ENCODE peak calls at places on chromosomes 4 and X, in five cellular contexts. One of them, this sample, is unnamed.

GRCh38 chr4:107689912-107690587 is 30.0 kb downstream of the PAPSS1 start:
- DNase-seq in lung: no peak
- DNase-seq in HEK293T: no peak
- DNase-seq in activated CD4-positive, alpha-beta T cell treated with anti-CD3 and anti-CD28 coated beads, Interleukin-2, amount 10 ng/mL, durations not matched to agents 7 days and 5 days: no peak
- DNase-seq in left colon: no peak
- DNase-seq in this sample: no peak

GRCh38 chr4:135418353-135418752 is 1216.8 kb upstream of the PABPC4L start:
- DNase-seq in lung: no peak
- DNase-seq in HEK293T: peak; percentile 25
- DNase-seq in activated CD4-positive, alpha-beta T cell treated with anti-CD3 and anti-CD28 coated beads, Interleukin-2, amount 10 ng/mL, durations not matched to agents 7 days and 5 days: no peak
- DNase-seq in left colon: no peak
- DNase-seq in this sample: peak; percentile 19

GRCh38 chr4:173937871-173938270 is 345.6 kb downstream of the FBXO8 start:
- DNase-seq in lung: no peak
- DNase-seq in HEK293T: no peak
- DNase-seq in activated CD4-positive, alpha-beta T cell treated with anti-CD3 and anti-CD28 coated beads, Interleukin-2, amount 10 ng/mL, durations not matched to agents 7 days and 5 days: no peak
- DNase-seq in left colon: no peak
- DNase-seq in this sample: no peak

GRCh38 chr4:532588-533317 is 33.7 kb downstream of the PIGG start:
- DNase-seq in lung: no peak
- DNase-seq in HEK293T: peak; percentile 52
- DNase-seq in activated CD4-positive, alpha-beta T cell treated with anti-CD3 and anti-CD28 coated beads, Interleukin-2, amount 10 ng/mL, durations not matched to agents 7 days and 5 days: no peak
- DNase-seq in left colon: no peak
- DNase-seq in this sample: no peak

GRCh38 chr4:15702941-15703403 is at the start of gene BST1:
- DNase-seq in lung: peak; percentile 83
- DNase-seq in HEK293T: no peak
- DNase-seq in activated CD4-positive, alpha-beta T cell treated with anti-CD3 and anti-CD28 coated beads, Interleukin-2, amount 10 ng/mL, durations not matched to agents 7 days and 5 days: peak; percentile 58
- DNase-seq in left colon: peak; percentile 83
- DNase-seq in this sample: peak; percentile 72

GRCh38 chrX:15349046-15349445 is 13.7 kb upstream of the PIGA start:
- DNase-seq in lung: no peak
- DNase-seq in HEK293T: peak; percentile 54
- DNase-seq in activated CD4-positive, alpha-beta T cell treated with anti-CD3 and anti-CD28 coated beads, Interleukin-2, amount 10 ng/mL, durations not matched to agents 7 days and 5 days: peak; percentile 20
- DNase-seq in left colon: no peak
- DNase-seq in this sample: peak; percentile 82

GRCh38 chr4:186770446-186771175 is 47.0 kb upstream of the FAT1 start:
- DNase-seq in lung: no peak
- DNase-seq in HEK293T: no peak
- DNase-seq in activated CD4-positive, alpha-beta T cell treated with anti-CD3 and anti-CD28 coated beads, Interleukin-2, amount 10 ng/mL, durations not matched to agents 7 days and 5 days: no peak
- DNase-seq in left colon: no peak
- DNase-seq in this sample: no peak

GRCh38 chr4:66123195-66123594 is 452.9 kb upstream of the EPHA5 start:
- DNase-seq in lung: no peak
- DNase-seq in HEK293T: no peak
- DNase-seq in activated CD4-positive, alpha-beta T cell treated with anti-CD3 and anti-CD28 coated beads, Interleukin-2, amount 10 ng/mL, durations not matched to agents 7 days and 5 days: no peak
- DNase-seq in left colon: no peak
- DNase-seq in this sample: no peak

GRCh38 chrX:154541589-154541895 is 5.1 kb downstream of the G6PD start:
- DNase-seq in lung: no peak
- DNase-seq in HEK293T: no peak
- DNase-seq in activated CD4-positive, alpha-beta T cell treated with anti-CD3 and anti-CD28 coated beads, Interleukin-2, amount 10 ng/mL, durations not matched to agents 7 days and 5 days: no peak
- DNase-seq in left colon: no peak
- DNase-seq in this sample: no peak

GRCh38 chrX:94058728-94059382 is 384.8 kb downstream of the FAM133A start:
- DNase-seq in lung: no peak
- DNase-seq in HEK293T: peak; percentile 37
- DNase-seq in activated CD4-positive, alpha-beta T cell treated with anti-CD3 and anti-CD28 coated beads, Interleukin-2, amount 10 ng/mL, durations not matched to agents 7 days and 5 days: no peak
- DNase-seq in left colon: no peak
- DNase-seq in this sample: peak; percentile 22

This sample was measured in A673.